ENCODE peak calls at places on chromosomes 1 and 21, in eight cellular contexts. X is MCF 10A; D is A549; W is stimulated activated CD8-positive, alpha-beta memory T cell treated with anti-CD3 and anti-CD28 coated beads, Interleukin-12 subunit alpha, Interleukin-12 subunit beta, amount 100 ng/mL, for 4 hours; H is H54; Y is Ammon's horn; Z is glutamatergic neuron; T is A172. R is an unnamed sample.

GRCh38 chr1:246153796-246154212 is 353.3 kb downstream of the SMYD3 start:
- DNase-seq in X (no peak), D (no peak), W (no peak), H (no peak), Y (no peak), Z (no peak), T (peak), R (peak)

GRCh38 chr1:44739361-44740178 is at the start of gene KIF2C:
- DNase-seq in X (peak), D (peak), W (peak), H (peak), Y (peak), Z (peak), T (peak), R (peak)

GRCh38 chr1:155272466-155273133 is 704 bp downstream of the CLK2 start:
- DNase-seq in X (peak), D (peak), W (no peak), H (peak), Y (peak), Z (no peak), T (peak), R (peak)

GRCh38 chr1:61436491-61437120 is 288.3 kb downstream of the TM2D1 start:
- DNase-seq in X (no peak), D (no peak), W (no peak), H (no peak), Y (no peak), Z (no peak), T (no peak), R (no peak)

GRCh38 chr1:209633335-209633997 is 18.8 kb downstream of the LAMB3 start:
- DNase-seq in X (no peak), D (no peak), W (no peak), H (no peak), Y (no peak), Z (no peak), T (peak), R (peak)

GRCh38 chr1:196387766-196388165 is 220.5 kb downstream of the KCNT2 start:
- DNase-seq in X (no peak), D (no peak), W (no peak), H (no peak), Y (no peak), Z (no peak), T (no peak), R (no peak)

GRCh38 chr1:1199961-1200875 is 6.2 kb downstream of the TNFRSF18 start:
- DNase-seq in X (no peak), D (no peak), W (no peak), H (no peak), Y (no peak), Z (peak), T (no peak), R (no peak)

GRCh38 chr1:197862671-197863070 is 39.8 kb upstream of the C1orf53 start:
- DNase-seq in X (no peak), D (no peak), W (no peak), H (no peak), Y (no peak), Z (no peak), T (no peak), R (peak)

GRCh38 chr1:55717111-55717510 is 501.9 kb upstream of the USP24 start:
- DNase-seq in X (no peak), D (no peak), W (no peak), H (no peak), Y (no peak), Z (no peak), T (no peak), R (peak)

GRCh38 chr1:207026177-207026576 is 6.4 kb downstream of the C1orf116 start:
- DNase-seq in X (peak), D (no peak), W (no peak), H (no peak), Y (no peak), Z (no peak), T (peak), R (peak)

GRCh38 chr1:10694274-10694632 is 102.2 kb downstream of the CASZ1 start:
- DNase-seq in X (peak), D (peak), W (peak), H (peak), Y (no peak), Z (no peak), T (no peak), R (no peak)

GRCh38 chr1:47507921-47508894 is 70.4 kb downstream of the FOXD2 start:
- DNase-seq in X (no peak), D (peak), W (peak), H (no peak), Y (no peak), Z (peak), T (no peak), R (peak)

GRCh38 chr1:214989341-214989740 is 93.2 kb upstream of the KCNK2 start:
- DNase-seq in X (no peak), D (no peak), W (no peak), H (no peak), Y (no peak), Z (no peak), T (peak), R (peak)

GRCh38 chr1:235708390-235708962 is 58.9 kb upstream of the GNG4 start:
- DNase-seq in X (peak), D (peak), W (no peak), H (peak), Y (no peak), Z (no peak), T (peak), R (peak)

GRCh38 chr1:56872597-56872996 is 18.0 kb downstream of the C8A start:
- DNase-seq in X (no peak), D (no peak), W (no peak), H (no peak), Y (no peak), Z (no peak), T (no peak), R (no peak)

GRCh38 chr1:4170953-4171352 is 270.9 kb upstream of the C1orf174 start:
- DNase-seq in X (no peak), D (no peak), W (no peak), H (no peak), Y (peak), Z (no peak), T (no peak), R (no peak)

GRCh38 chr1:234531181-234532132 is 52.5 kb upstream of the TARBP1 start:
- DNase-seq in X (no peak), D (no peak), W (no peak), H (no peak), Y (peak), Z (no peak), T (no peak), R (peak)

GRCh38 chr1:72670902-72671301 is 388.6 kb upstream of the NEGR1 start:
- DNase-seq in X (no peak), D (no peak), W (no peak), H (no peak), Y (no peak), Z (no peak), T (no peak), R (no peak)

GRCh38 chr21:41472769-41473548 is 35.0 kb downstream of the TMPRSS2 start:
- DNase-seq in X (no peak), D (no peak), W (no peak), H (no peak), Y (no peak), Z (no peak), T (no peak), R (no peak)

R was measured in PC-3.